ENCODE peak calls at places on chromosomes 11 and 22, in five cellular contexts. C is stomach, A is esophagus squamous epithelium, F is H1, U is prostate gland. N is an unnamed sample.

GRCh38 chr11:30091246-30091645 is 74.4 kb upstream of the KCNA4 start:
- DNase-seq in C (no peak), A (no peak), F (no peak), U (no peak), N (no peak)

GRCh38 chr22:36546092-36546804 is 17.3 kb upstream of the EIF3D start:
- DNase-seq in C (no peak), A (no peak), F (peak; percentile 51), U (peak; percentile 14), N (peak; percentile 52)

GRCh38 chr11:119377112-119377901 is 4.2 kb downstream of the USP2 start:
- DNase-seq in C (no peak), A (no peak), F (no peak), U (no peak), N (peak; percentile 19)

GRCh38 chr11:65599955-65600246 is 4.3 kb upstream of the KCNK7 start:
- DNase-seq in C (no peak), A (no peak), F (no peak), U (no peak), N (no peak)

GRCh38 chr11:134450186-134450585 is 38.1 kb upstream of the B3GAT1 start:
- DNase-seq in C (no peak), A (no peak), F (no peak), U (no peak), N (no peak)

GRCh38 chr11:72012897-72013721 is 14.4 kb downstream of the IL18BP start:
- DNase-seq in C (peak; percentile 85), A (no peak), F (no peak), U (peak; percentile 79), N (peak; percentile 80)

GRCh38 chr22:32828561-32828960 is 27.1 kb downstream of the TIMP3 start:
- DNase-seq in C (no peak), A (no peak), F (no peak), U (no peak), N (no peak)

GRCh38 chr22:28855355-28856094 is 27.8 kb upstream of the ZNRF3 start:
- DNase-seq in C (peak; percentile 42), A (no peak), F (no peak), U (peak; percentile 75), N (peak; percentile 58)

GRCh38 chr11:78349114-78349513 is 68.5 kb downstream of the GAB2 start:
- DNase-seq in C (no peak), A (no peak), F (no peak), U (no peak), N (no peak)

GRCh38 chr11:97964332-97965004 is 1056.3 kb upstream of the CNTN5 start:
- DNase-seq in C (no peak), A (no peak), F (no peak), U (no peak), N (no peak)

GRCh38 chr11:13310443-13310842 is 32.9 kb downstream of the BMAL1 start:
- DNase-seq in C (no peak), A (no peak), F (no peak), U (no peak), N (no peak)

GRCh38 chr11:78841451-78842060 is 266.9 kb upstream of the NARS2 start:
- DNase-seq in C (no peak), A (no peak), F (no peak), U (no peak), N (no peak)

GRCh38 chr11:64934765-64935633 is 694 bp downstream of the GPHA2 start:
- DNase-seq in C (no peak), A (no peak), F (no peak), U (no peak), N (peak; percentile 87)

GRCh38 chr11:86245369-86246292 is 1.1 kb downstream of the EED start:
- DNase-seq in C (no peak), A (no peak), F (no peak), U (no peak), N (peak; percentile 6)

GRCh38 chr11:92500463-92500862 is 275.8 kb downstream of the FAT3 start:
- DNase-seq in C (no peak), A (no peak), F (no peak), U (no peak), N (no peak)

GRCh38 chr22:35985361-35985760 is 43.3 kb downstream of the RBFOX2 start:
- DNase-seq in C (no peak), A (no peak), F (no peak), U (no peak), N (no peak)

GRCh38 chr11:96391698-96392307 is 2.0 kb downstream of the JRKL start:
- DNase-seq in C (no peak), A (no peak), F (no peak), U (no peak), N (no peak)

GRCh38 chr11:65613091-65613928 is 711 bp downstream of the MAP3K11 start:
- DNase-seq in C (peak; percentile 42), A (no peak), F (no peak), U (no peak), N (peak; percentile 46)

GRCh38 chr11:94767701-94768601 is at the start of gene AMOTL1:
- DNase-seq in C (peak; percentile 71), A (peak; percentile 4), F (peak; percentile 61), U (peak; percentile 89), N (peak; percentile 90)

GRCh38 chr22:22386602-22387385 is 121.7 kb downstream of the ZNF280B start:
- DNase-seq in C (no peak), A (no peak), F (no peak), U (no peak), N (no peak)

GRCh38 chr11:76694664-76695063 is 24.1 kb upstream of the LRRC32 start:
- DNase-seq in C (no peak), A (no peak), F (no peak), U (no peak), N (no peak)

GRCh38 chr22:20442485-20443284 is 5.1 kb upstream of the SCARF2 start:
- DNase-seq in C (no peak), A (no peak), F (no peak), U (no peak), N (no peak)

GRCh38 chr11:2998073-2998850 is 6.1 kb upstream of the NAP1L4 start:
- DNase-seq in C (peak; percentile 68), A (no peak), F (no peak), U (peak; percentile 45), N (peak; percentile 82)

GRCh38 chr11:95977534-95978174 is 53.7 kb upstream of the MTMR2 start:
- DNase-seq in C (no peak), A (no peak), F (no peak), U (no peak), N (no peak)

GRCh38 chr11:118398797-118399564 is 2.4 kb upstream of the ATP5MG start:
- DNase-seq in C (no peak), A (no peak), F (no peak), U (no peak), N (no peak)

GRCh38 chr11:125165664-125166346 is 1.3 kb downstream of the PKNOX2 start:
- DNase-seq in C (no peak), A (no peak), F (no peak), U (no peak), N (no peak)

GRCh38 chr22:36305813-36306212 is 52.9 kb downstream of the APOL1 start:
- DNase-seq in C (no peak), A (no peak), F (no peak), U (no peak), N (no peak)

GRCh38 chr11:111631034-111631665 is 28.9 kb downstream of the SIK2 start:
- DNase-seq in C (no peak), A (no peak), F (no peak), U (no peak), N (no peak)

GRCh38 chr11:8988329-8989234 is 15.2 kb downstream of the NRIP3 start:
- DNase-seq in C (no peak), A (no peak), F (no peak), U (no peak), N (no peak)

DNA sequence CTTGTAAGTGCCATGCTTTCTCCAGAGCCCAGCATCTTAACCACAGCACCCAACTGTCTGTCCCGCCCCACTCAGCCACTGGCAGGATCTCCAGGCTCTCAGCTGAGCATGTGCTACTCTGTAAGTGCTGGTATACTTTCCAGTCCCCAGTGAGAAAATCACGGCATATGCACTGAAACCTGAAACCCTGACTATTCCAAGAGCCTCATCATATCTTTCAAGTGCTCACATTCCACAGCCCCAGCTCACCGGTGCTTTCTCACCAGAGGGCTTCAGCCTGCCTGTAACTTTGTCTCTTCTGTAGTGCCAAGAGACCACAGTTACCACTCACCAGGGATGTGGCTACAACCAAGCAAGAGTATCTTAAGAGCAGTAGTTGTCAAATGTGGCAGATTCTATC is 24.4 kb upstream of the PAMR1 start:
- DNase-seq in C (no peak), A (no peak), F (no peak), U (no peak), N (no peak)
- TF ChIP-seq POLR2A in C (no peak), A (no peak), F (no peak), U (no peak), N (no peak)

GRCh38 chr11:20360650-20361049 is 2.9 kb upstream of the HTATIP2 start:
- DNase-seq in C (peak; percentile 38), A (no peak), F (no peak), U (no peak), N (no peak)
- H3K4me3 ChIP-seq in C (no peak overlapping the region), A (no peak overlapping the region), F (no peak overlapping the region), U (no peak overlapping the region), N (no peak overlapping the region)

GRCh38 chr11:47398551-47398950 is 9.8 kb upstream of the SLC39A13 start:
- DNase-seq in C (no peak), A (no peak), F (no peak), U (no peak), N (no peak)

GRCh38 chr11:47400813-47401279 is 7.5 kb upstream of the SLC39A13 start:
- DNase-seq in C (no peak), A (no peak), F (no peak), U (no peak), N (no peak)

GRCh38 chr11:47398011-47398410 is 10.4 kb upstream of the SLC39A13 start:
- DNase-seq in C (no peak), A (no peak), F (no peak), U (no peak), N (no peak)

GRCh38 chr11:47403135-47403534 is 5.3 kb upstream of the SLC39A13 start:
- DNase-seq in C (no peak), A (no peak), F (no peak), U (no peak), N (no peak)

DNA sequence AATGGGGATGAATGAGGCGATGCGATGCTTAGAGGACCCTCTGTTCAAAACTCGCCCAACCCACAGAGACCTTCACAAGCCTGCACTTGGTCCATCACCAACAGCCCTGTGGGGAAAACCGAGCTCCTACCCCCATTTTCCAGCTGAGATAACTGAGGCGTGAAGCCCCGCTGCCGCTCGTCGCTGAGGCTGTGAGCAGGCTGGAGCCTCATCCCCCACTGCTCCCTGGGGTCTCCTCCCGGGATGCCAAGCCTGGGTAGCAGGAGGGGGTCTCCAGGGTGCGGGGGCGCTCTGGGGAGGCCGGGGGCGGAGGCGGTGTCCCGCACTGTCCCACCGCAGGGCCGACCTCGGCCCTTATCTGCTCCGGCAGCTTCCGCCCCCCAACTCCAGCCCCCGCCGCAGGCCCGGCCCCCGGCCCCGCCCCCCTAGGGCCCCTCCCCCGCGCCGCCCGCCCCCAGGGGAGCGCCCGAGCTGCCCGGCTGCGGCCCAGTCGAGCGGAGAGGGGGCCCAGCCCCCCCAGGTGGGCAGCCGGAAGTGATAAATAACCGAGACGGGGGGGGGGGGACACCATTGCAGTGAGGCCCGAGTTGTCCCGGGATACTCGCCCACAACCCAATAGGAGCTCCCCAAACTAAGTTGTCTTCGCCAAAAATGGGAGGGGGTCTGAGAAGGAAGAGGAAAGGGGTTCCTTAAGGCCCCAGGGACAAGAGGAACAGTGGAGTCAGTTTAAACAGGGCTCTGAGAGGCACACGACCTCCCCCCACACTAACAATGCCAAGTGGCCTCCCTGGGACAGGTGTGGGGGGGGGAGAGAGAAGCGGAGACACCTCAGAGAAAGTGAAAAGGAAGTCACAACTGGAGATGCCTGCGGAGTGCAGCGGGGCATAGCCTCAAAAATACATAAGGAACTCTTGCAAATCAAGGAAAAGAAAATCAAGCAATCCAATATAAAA is 8.3 kb upstream of the SLC39A13 start:
- DNase-seq in C (no peak), A (no peak), F (no peak), U (no peak), N (peak; percentile 52)
- TF ChIP-seq POLR2A in C (no peak), A (no peak), F (no peak), U (peak; percentile 36), N (no peak)

GRCh38 chr11:109421981-109422590 is at the start of gene C11orf87:
- DNase-seq in C (no peak), A (no peak), F (peak; percentile 23), U (no peak), N (no peak)
- H3K4me3 ChIP-seq in C (peak within 1 kb of the TSS; percentile 31), A (peak within 1 kb of the TSS; percentile 57), F (peak within 1 kb of the TSS; percentile 41), U (no peak within 1 kb of the TSS), N (no peak within 1 kb of the TSS)